ENCODE peak calls at places on chromosome 13, in nine cellular contexts. One of them, this sample, is unnamed.

GRCh38 chr13:70630247-70630646 is 522.0 kb upstream of the KLHL1 start:
- DNase-seq in NCI-H2171: no peak
- DNase-seq in left cardiac atrium: no peak
- DNase-seq in stimulated activated CD8-positive, alpha-beta memory T cell treated with anti-CD3 and anti-CD28 coated beads, Interleukin-2, amount 100 ng/mL, for 1 hour: no peak
- DNase-seq in EH: no peak
- DNase-seq in COR-L47: no peak
- DNase-seq in stimulated activated CD4-positive, alpha-beta T cell treated with anti-CD3 and anti-CD28 coated beads, Interleukin-2, amount 100 ng/mL, for 48 hours: no peak
- DNase-seq in RPMI7951: no peak
- DNase-seq in heart right ventricle: no peak
- DNase-seq in this sample: no peak

GRCh38 chr13:110463876-110464510 is 97.5 kb downstream of the RAB20 start:
- DNase-seq in NCI-H2171: no peak
- DNase-seq in left cardiac atrium: no peak
- DNase-seq in stimulated activated CD8-positive, alpha-beta memory T cell treated with anti-CD3 and anti-CD28 coated beads, Interleukin-2, amount 100 ng/mL, for 1 hour: no peak
- DNase-seq in EH: peak; percentile 40
- DNase-seq in COR-L47: no peak
- DNase-seq in stimulated activated CD4-positive, alpha-beta T cell treated with anti-CD3 and anti-CD28 coated beads, Interleukin-2, amount 100 ng/mL, for 48 hours: no peak
- DNase-seq in RPMI7951: no peak
- DNase-seq in heart right ventricle: no peak
- DNase-seq in this sample: no peak

GRCh38 chr13:66528139-66528538 is 702.0 kb downstream of the PCDH9 start:
- DNase-seq in NCI-H2171: no peak
- DNase-seq in left cardiac atrium: no peak
- DNase-seq in stimulated activated CD8-positive, alpha-beta memory T cell treated with anti-CD3 and anti-CD28 coated beads, Interleukin-2, amount 100 ng/mL, for 1 hour: no peak
- DNase-seq in EH: no peak
- DNase-seq in COR-L47: no peak
- DNase-seq in stimulated activated CD4-positive, alpha-beta T cell treated with anti-CD3 and anti-CD28 coated beads, Interleukin-2, amount 100 ng/mL, for 48 hours: no peak
- DNase-seq in RPMI7951: no peak
- DNase-seq in heart right ventricle: no peak
- DNase-seq in this sample: no peak

GRCh38 chr13:75550159-75550567 is 572 bp downstream of the UCHL3 start:
- DNase-seq in NCI-H2171: no peak
- DNase-seq in left cardiac atrium: no peak
- DNase-seq in stimulated activated CD8-positive, alpha-beta memory T cell treated with anti-CD3 and anti-CD28 coated beads, Interleukin-2, amount 100 ng/mL, for 1 hour: no peak
- DNase-seq in EH: peak; percentile 71
- DNase-seq in COR-L47: peak; percentile 37
- DNase-seq in stimulated activated CD4-positive, alpha-beta T cell treated with anti-CD3 and anti-CD28 coated beads, Interleukin-2, amount 100 ng/mL, for 48 hours: peak; percentile 27
- DNase-seq in RPMI7951: peak; percentile 45
- DNase-seq in heart right ventricle: no peak
- DNase-seq in this sample: peak; percentile 58

GRCh38 chr13:65613004-65613403 is 1617.1 kb downstream of the PCDH9 start:
- DNase-seq in NCI-H2171: no peak
- DNase-seq in left cardiac atrium: no peak
- DNase-seq in stimulated activated CD8-positive, alpha-beta memory T cell treated with anti-CD3 and anti-CD28 coated beads, Interleukin-2, amount 100 ng/mL, for 1 hour: no peak
- DNase-seq in EH: no peak
- DNase-seq in COR-L47: no peak
- DNase-seq in stimulated activated CD4-positive, alpha-beta T cell treated with anti-CD3 and anti-CD28 coated beads, Interleukin-2, amount 100 ng/mL, for 48 hours: no peak
- DNase-seq in RPMI7951: no peak
- DNase-seq in heart right ventricle: no peak
- DNase-seq in this sample: peak; percentile 34

GRCh38 chr13:91710733-91711132 is 312.3 kb downstream of the GPC5 start:
- DNase-seq in NCI-H2171: no peak
- DNase-seq in left cardiac atrium: no peak
- DNase-seq in stimulated activated CD8-positive, alpha-beta memory T cell treated with anti-CD3 and anti-CD28 coated beads, Interleukin-2, amount 100 ng/mL, for 1 hour: no peak
- DNase-seq in EH: no peak
- DNase-seq in COR-L47: no peak
- DNase-seq in stimulated activated CD4-positive, alpha-beta T cell treated with anti-CD3 and anti-CD28 coated beads, Interleukin-2, amount 100 ng/mL, for 48 hours: no peak
- DNase-seq in RPMI7951: no peak
- DNase-seq in heart right ventricle: no peak
- DNase-seq in this sample: no peak

GRCh38 chr13:59103004-59103768 is 1060.5 kb downstream of the DIAPH3 start:
- DNase-seq in NCI-H2171: peak; percentile 95
- DNase-seq in left cardiac atrium: no peak
- DNase-seq in stimulated activated CD8-positive, alpha-beta memory T cell treated with anti-CD3 and anti-CD28 coated beads, Interleukin-2, amount 100 ng/mL, for 1 hour: no peak
- DNase-seq in EH: no peak
- DNase-seq in COR-L47: no peak
- DNase-seq in stimulated activated CD4-positive, alpha-beta T cell treated with anti-CD3 and anti-CD28 coated beads, Interleukin-2, amount 100 ng/mL, for 48 hours: no peak
- DNase-seq in RPMI7951: no peak
- DNase-seq in heart right ventricle: no peak
- DNase-seq in this sample: no peak

GRCh38 chr13:32224916-32225315 is 90.2 kb downstream of the ZAR1L start:
- DNase-seq in NCI-H2171: no peak
- DNase-seq in left cardiac atrium: no peak
- DNase-seq in stimulated activated CD8-positive, alpha-beta memory T cell treated with anti-CD3 and anti-CD28 coated beads, Interleukin-2, amount 100 ng/mL, for 1 hour: no peak
- DNase-seq in EH: peak; percentile 46
- DNase-seq in COR-L47: no peak
- DNase-seq in stimulated activated CD4-positive, alpha-beta T cell treated with anti-CD3 and anti-CD28 coated beads, Interleukin-2, amount 100 ng/mL, for 48 hours: no peak
- DNase-seq in RPMI7951: no peak
- DNase-seq in heart right ventricle: no peak
- DNase-seq in this sample: no peak

GRCh38 chr13:44306401-44307192 is 67.0 kb upstream of the SERP2 start:
- DNase-seq in NCI-H2171: no peak
- DNase-seq in left cardiac atrium: peak; percentile 79
- DNase-seq in stimulated activated CD8-positive, alpha-beta memory T cell treated with anti-CD3 and anti-CD28 coated beads, Interleukin-2, amount 100 ng/mL, for 1 hour: no peak
- DNase-seq in EH: peak; percentile 95
- DNase-seq in COR-L47: peak; percentile 47
- DNase-seq in stimulated activated CD4-positive, alpha-beta T cell treated with anti-CD3 and anti-CD28 coated beads, Interleukin-2, amount 100 ng/mL, for 48 hours: no peak
- DNase-seq in RPMI7951: peak; percentile 99
- DNase-seq in heart right ventricle: peak; percentile 49
- DNase-seq in this sample: no peak

This sample was measured in SK-MEL-5.